ENCODE peak calls at places on chromosomes 7 and 10, in nine cellular contexts. A, T, M, E, Q, W, F, K and I are unnamed samples.

GRCh38 chr7:45649560-45650346 is 75.6 kb downstream of the ADCY1 start:
- DNase-seq in M (no peak), K (no peak), Q (no peak), E (no peak), T (no peak), A (no peak), F (no peak), W (no peak), I (no peak)

GRCh38 chr10:131983780-131984179 is 2.1 kb upstream of the BNIP3 start:
- DNase-seq in A (peak), K (peak), Q (no peak), E (peak), T (no peak), W (no peak), M (no peak), F (no peak), I (no peak)

GRCh38 chr10:100780324-100780723 is 34.9 kb downstream of the PAX2 start:
- DNase-seq in T (no peak), K (no peak), W (no peak), F (no peak), E (no peak), M (peak), A (no peak), Q (no peak), I (no peak)

GRCh38 chr10:37860494-37861190 is 3.2 kb upstream of the ZNF248 start:
- DNase-seq in E (peak), T (no peak), K (peak), F (no peak), Q (no peak), M (peak), W (no peak), A (peak), I (no peak)

GRCh38 chr7:87600130-87601124 is at the start of gene ABCB1:
- DNase-seq in E (peak), W (peak), F (peak), K (no peak), T (peak), Q (no peak), M (peak), A (peak), I (peak)

GRCh38 chr10:113504423-113504822 is 48.4 kb upstream of the HABP2 start:
- DNase-seq in M (no peak), K (no peak), Q (no peak), T (no peak), F (no peak), A (no peak), W (no peak), E (no peak), I (no peak)

GRCh38 chr7:94451276-94451675 is 56.6 kb downstream of the COL1A2 start:
- DNase-seq in A (no peak), T (no peak), M (no peak), F (no peak), K (no peak), W (no peak), E (no peak), Q (no peak), I (no peak)

GRCh38 chr10:77836299-77836820 is 90.2 kb downstream of the DLG5 start:
- DNase-seq in W (no peak), K (no peak), F (no peak), E (peak), M (no peak), Q (no peak), T (no peak), A (peak), I (peak)

GRCh38 chr7:11847336-11847735 is 15.3 kb upstream of the THSD7A start:
- DNase-seq in K (no peak), E (peak), A (no peak), M (no peak), W (no peak), F (no peak), T (no peak), Q (no peak), I (no peak)

GRCh38 chr7:47454961-47455871 is 126.7 kb downstream of the TNS3 start:
- DNase-seq in E (no peak), T (no peak), W (no peak), M (no peak), Q (no peak), K (no peak), A (no peak), F (peak), I (no peak)

GRCh38 chr7:50352282-50352681 is 47.8 kb downstream of the IKZF1 start:
- DNase-seq in Q (no peak), M (no peak), E (no peak), F (no peak), W (no peak), T (no peak), A (no peak), K (no peak), I (no peak)

GRCh38 chr7:158539711-158540146 is 47.9 kb downstream of the PTPRN2 start:
- DNase-seq in A (no peak), M (no peak), Q (no peak), T (no peak), E (no peak), K (no peak), W (no peak), F (no peak), I (no peak)

GRCh38 chr10:43959364-43959763 is 310.7 kb upstream of the ZNF32 start:
- DNase-seq in M (no peak), E (no peak), F (no peak), Q (no peak), A (no peak), W (no peak), T (no peak), K (no peak), I (no peak)

GRCh38 chr10:22651276-22651980 is 63.0 kb downstream of the PIP4K2A start:
- DNase-seq in Q (no peak), W (no peak), E (no peak), K (no peak), A (no peak), F (no peak), M (no peak), T (no peak), I (peak)

GRCh38 chr10:22993314-22993713 is 65.5 kb downstream of the ARMC3 start:
- DNase-seq in A (no peak), F (no peak), W (no peak), Q (no peak), T (no peak), M (no peak), K (no peak), E (no peak), I (no peak)

GRCh38 chr10:4671451-4672145 is 154.4 kb upstream of the AKR1E2 start:
- DNase-seq in A (peak), F (no peak), Q (no peak), W (no peak), T (no peak), E (no peak), K (no peak), M (no peak), I (no peak)

GRCh38 chr10:48497965-48498770 is 106.7 kb downstream of the ARHGAP22 start:
- DNase-seq in A (no peak), E (no peak), K (no peak), Q (no peak), W (no peak), F (no peak), T (no peak), M (no peak), I (no peak)

GRCh38 chr10:77086081-77086480 is 551.5 kb downstream of the KCNMA1 start:
- DNase-seq in A (no peak), M (no peak), T (no peak), E (no peak), W (no peak), Q (no peak), K (no peak), F (no peak), I (no peak)

GRCh38 chr10:43264987-43265798 is 1.7 kb downstream of the RASGEF1A start:
- DNase-seq in F (no peak), A (no peak), M (no peak), Q (no peak), E (no peak), K (no peak), W (peak), T (no peak), I (no peak)

GRCh38 chr7:70477051-70478010 is 654.6 kb upstream of the GALNT17 start:
- DNase-seq in K (no peak), W (no peak), E (peak), F (peak), T (no peak), M (no peak), Q (no peak), A (no peak), I (no peak)

GRCh38 chr7:101567231-101567630 is 61.9 kb downstream of the MYL10 start:
- DNase-seq in A (no peak), M (peak), W (no peak), Q (no peak), F (no peak), T (no peak), E (no peak), K (no peak), I (no peak)

GRCh38 chr10:77899080-77899477 is 27.5 kb downstream of the DLG5 start:
- DNase-seq in T (no peak), M (no peak), E (peak), A (peak), F (peak), W (no peak), K (no peak), Q (no peak), I (peak)

GRCh38 chr10:114526497-114527238 is 122.4 kb upstream of the AFAP1L2 start:
- DNase-seq in E (peak), Q (peak), A (peak), F (peak), M (peak), T (peak), K (no peak), W (peak), I (peak)

GRCh38 chr10:33660329-33660728 is 325.9 kb upstream of the NRP1 start:
- DNase-seq in W (no peak), A (no peak), K (no peak), M (no peak), Q (no peak), T (no peak), E (no peak), F (no peak), I (no peak)

GRCh38 chr7:32501522-32501921 is 6.2 kb downstream of the AVL9 start:
- DNase-seq in F (no peak), W (no peak), M (no peak), K (no peak), A (no peak), E (peak), T (no peak), Q (no peak), I (no peak)

GRCh38 chr10:31242902-31243301 is 76.1 kb upstream of the ZEB1 start:
- DNase-seq in K (peak), Q (no peak), F (no peak), M (no peak), A (peak), T (no peak), W (peak), E (peak), I (no peak)

GRCh38 chr7:124155400-124156022 is 122.6 kb upstream of the TMEM229A start:
- DNase-seq in A (peak), E (peak), W (peak), F (no peak), M (no peak), T (no peak), K (peak), Q (no peak), I (no peak)

DNA sequence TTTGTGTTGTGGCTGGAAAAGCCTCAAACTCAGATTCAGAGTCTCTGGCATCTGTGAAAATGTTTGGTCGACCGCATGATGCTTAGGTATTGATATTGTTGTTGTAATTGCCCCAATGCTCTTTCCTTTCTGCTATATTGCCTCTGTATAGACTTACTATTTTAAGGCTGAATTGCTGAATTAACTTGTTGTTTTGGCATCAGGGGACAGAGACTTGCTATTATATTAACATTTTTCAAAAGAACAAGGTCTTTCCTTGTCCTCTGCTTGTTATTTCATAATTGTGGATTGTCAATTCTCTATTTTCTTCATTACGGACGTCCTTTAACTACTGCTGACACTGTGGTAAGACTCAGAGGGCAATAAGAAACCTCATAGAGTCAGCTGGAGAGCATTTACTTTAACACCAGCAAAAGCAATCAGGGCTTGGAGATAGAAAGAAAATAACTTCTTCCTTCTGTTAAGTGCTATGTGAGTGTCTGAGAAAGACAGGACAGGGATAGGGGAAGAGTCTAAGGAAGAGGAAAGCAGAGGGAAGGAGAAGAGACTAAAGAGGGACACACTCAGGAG is 17.6 kb downstream of the CPED1 start:
- DNase-seq in M (no peak), W (no peak), F (no peak), K (no peak), A (no peak), T (no peak), E (no peak), Q (no peak), I (no peak)
- H3K27ac ChIP-seq in M (no peak), W (no peak), F (no peak), K (no peak), A (no peak), T (peak), E (no peak), Q (peak), I (no peak)

DNA sequence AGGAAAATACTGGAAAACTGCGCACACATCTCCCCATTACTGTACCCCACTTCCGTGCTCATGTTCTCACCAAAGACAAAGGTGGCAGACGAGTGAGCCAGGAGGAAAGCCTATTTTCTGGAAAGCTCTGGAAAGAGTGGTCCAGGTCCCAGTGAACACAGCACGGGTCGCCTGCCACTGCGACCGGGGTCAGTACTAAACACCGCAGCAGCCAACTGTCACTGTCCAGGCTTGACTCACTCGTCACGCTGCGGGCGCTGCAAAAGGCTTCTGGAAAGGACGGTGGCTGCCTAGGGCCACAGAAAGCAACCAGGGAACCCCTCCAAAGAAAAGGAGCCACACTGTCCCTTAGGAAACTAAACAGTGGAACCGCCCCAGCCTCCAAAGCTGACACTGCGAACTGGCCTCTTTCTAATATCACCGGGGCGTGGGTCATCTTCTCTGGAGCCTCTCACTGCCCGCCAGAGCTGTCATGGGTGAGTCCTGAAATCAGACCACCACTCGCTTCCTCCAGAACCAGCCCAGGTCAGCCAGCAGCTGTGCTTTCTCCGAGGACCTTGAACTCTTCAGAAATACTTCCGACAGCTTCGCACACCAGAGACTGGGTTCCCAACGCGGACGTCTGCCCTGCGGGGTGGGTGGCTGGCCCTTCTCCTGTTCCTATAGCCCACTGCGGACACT is 4.0 kb downstream of the RADIL start:
- DNase-seq in M (peak), E (no peak), Q (no peak), W (no peak), T (no peak), F (no peak), K (no peak), A (no peak), I (no peak)
- H3K4me3 ChIP-seq in M (peak), E (no peak), Q (no peak), W (no peak), T (no peak), F (no peak), K (no peak), A (no peak), I (peak)

DNA sequence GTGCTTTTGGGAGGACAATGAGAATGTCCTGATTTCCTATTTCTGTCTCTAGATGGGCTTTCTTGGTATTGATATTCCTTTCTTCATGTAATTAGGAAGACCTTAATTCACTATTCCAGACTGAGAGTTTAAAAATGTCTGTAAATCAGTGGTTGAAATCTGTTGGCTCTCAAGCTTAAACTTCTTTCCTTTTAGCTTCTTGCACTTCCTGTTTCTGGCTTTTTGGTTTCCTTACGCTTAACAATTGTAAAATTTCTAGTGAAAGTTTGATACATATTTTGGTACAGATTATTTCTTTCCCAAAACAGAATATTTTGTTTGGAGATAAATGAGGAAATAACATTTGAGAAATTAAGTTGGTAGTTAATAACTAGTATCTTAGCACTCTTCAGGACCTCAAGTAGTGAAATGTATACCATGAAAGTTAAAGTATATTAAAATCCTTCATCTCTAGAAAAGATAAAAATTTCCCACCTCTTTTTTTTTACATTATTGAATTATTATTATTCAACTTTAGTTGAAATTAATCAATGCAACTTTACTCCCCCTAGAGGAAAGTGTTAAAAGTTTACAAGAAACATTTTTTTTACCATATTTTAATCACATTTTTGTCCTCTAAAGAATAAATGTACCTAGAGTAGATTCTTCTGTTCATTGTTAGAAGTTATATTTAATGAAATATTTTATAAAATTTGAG is 137.2 kb downstream of the PHTF2 start:
- DNase-seq in M (no peak), E (peak), Q (no peak), W (no peak), F (no peak), T (no peak), A (no peak), K (no peak), I (no peak)
- TF ChIP-seq CTCF in M (no peak), E (peak), Q (peak), W (peak), F (no peak), T (no peak), A (peak), K (peak), I (peak)

GRCh38 chr7:351256-351655 is 61.3 kb downstream of the FOXL3 start:
- DNase-seq in W (no peak), M (no peak), F (no peak), E (no peak), A (no peak), Q (no peak), T (no peak), K (no peak), I (no peak)
- H3K27ac ChIP-seq in W (no peak), M (no peak), F (no peak), E (no peak), A (no peak), Q (no peak), T (no peak), K (no peak), I (no peak)

GRCh38 chr10:126197036-126197543 is 191.2 kb downstream of the ADAM12 start:
- DNase-seq in M (no peak), K (no peak), F (no peak), W (no peak), E (no peak), A (no peak), T (no peak), Q (no peak), I (no peak)
- H3K4me3 ChIP-seq in M (no peak), K (no peak), F (no peak), W (no peak), E (no peak), A (no peak), T (no peak), Q (no peak), I (no peak)

GRCh38 chr7:29840701-29841100 is 34.4 kb downstream of the WIPF3 start:
- DNase-seq in K (no peak), M (no peak), W (no peak), T (no peak), F (no peak), E (no peak), A (no peak), Q (no peak), I (no peak)

GRCh38 chr7:29835718-29836117 is 29.4 kb downstream of the WIPF3 start:
- DNase-seq in K (no peak), F (no peak), T (no peak), W (no peak), E (no peak), Q (no peak), A (no peak), M (no peak), I (no peak)

GRCh38 chr7:29841926-29842671 is 35.8 kb downstream of the WIPF3 start:
- DNase-seq in A (no peak), W (no peak), Q (no peak), M (no peak), E (no peak), T (no peak), K (no peak), F (no peak), I (no peak)

GRCh38 chr7:29843106-29843505 is 36.8 kb downstream of the WIPF3 start:
- DNase-seq in A (no peak), K (no peak), W (no peak), E (no peak), F (no peak), T (no peak), M (no peak), Q (no peak), I (no peak)

GRCh38 chr7:29839302-29839701 is 33.0 kb downstream of the WIPF3 start:
- DNase-seq in E (peak), A (peak), T (peak), Q (no peak), F (peak), W (peak), K (peak), M (peak), I (no peak)
- TF ChIP-seq CTCF in E (no peak), A (no peak), T (no peak), Q (no peak), F (no peak), W (no peak), K (no peak), M (no peak), I (no peak)

DNA sequence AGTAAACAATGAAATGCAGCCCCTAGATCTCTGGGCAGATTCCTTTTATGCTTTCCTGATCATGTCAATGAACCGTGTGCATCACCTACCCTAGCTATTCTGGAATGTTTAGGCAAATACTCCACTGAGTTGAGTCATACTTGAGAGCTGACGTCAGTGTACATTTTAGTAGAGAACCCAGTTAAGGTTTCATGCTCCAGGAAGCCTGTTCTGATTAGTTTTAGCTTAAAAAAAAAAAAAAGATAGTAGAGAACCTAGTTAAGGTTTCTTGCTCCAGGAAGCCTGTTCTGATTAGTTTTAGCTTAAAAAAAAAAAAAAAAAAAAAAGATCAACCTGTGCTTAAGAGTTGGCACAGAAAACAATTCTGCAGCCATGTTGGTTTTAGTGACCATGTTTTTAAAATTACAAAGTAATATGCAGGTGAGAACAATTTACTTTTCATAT is 3.7 kb upstream of the MCU start:
- DNase-seq in F (no peak), A (peak), K (peak), W (no peak), T (no peak), Q (no peak), M (no peak), E (peak), I (no peak)
- H3K27ac ChIP-seq in F (no peak), A (peak), K (no peak), W (no peak), T (no peak), Q (no peak), M (no peak), E (no peak), I (peak)